ENCODE peak calls at places on chromosomes 7 and 10, in nine cellular contexts. One of them, this sample, is unnamed.

GRCh38 chr10:44752451-44753441 is 158.4 kb upstream of the TMEM72 start:
- DNase-seq in aorta: no peak
- DNase-seq in psoas muscle: no peak
- DNase-seq in GM03348: peak; percentile 61
- DNase-seq in NCI-H2081: peak; percentile 0
- DNase-seq in stimulated activated CD4-positive, alpha-beta T cell treated with anti-CD3 and anti-CD28 coated beads, Interleukin-2, amount 100 ng/mL, for 48 hours: no peak
- DNase-seq in ascending aorta: no peak
- DNase-seq in HL-60: no peak
- DNase-seq in activated T-cell treated with anti-CD3 and anti-CD28 coated beads for 24 hours: no peak
- DNase-seq in this sample: peak; percentile 94

GRCh38 chr7:28685291-28685659 is 272.9 kb downstream of the TRIL start:
- DNase-seq in activated T-cell treated with anti-CD3 and anti-CD28 coated beads for 24 hours: no peak
- DNase-seq in aorta: no peak
- DNase-seq in ascending aorta: peak; percentile 16
- DNase-seq in GM03348: no peak
- DNase-seq in HL-60: peak; percentile 3
- DNase-seq in stimulated activated CD4-positive, alpha-beta T cell treated with anti-CD3 and anti-CD28 coated beads, Interleukin-2, amount 100 ng/mL, for 48 hours: no peak
- DNase-seq in psoas muscle: peak; percentile 24
- DNase-seq in NCI-H2081: no peak
- DNase-seq in this sample: no peak

GRCh38 chr7:77327067-77327931 is 88.8 kb downstream of the GSAP start:
- DNase-seq in NCI-H2081: peak; percentile 55
- DNase-seq in ascending aorta: peak; percentile 43
- DNase-seq in psoas muscle: peak; percentile 35
- DNase-seq in GM03348: peak; percentile 72
- DNase-seq in aorta: no peak
- DNase-seq in stimulated activated CD4-positive, alpha-beta T cell treated with anti-CD3 and anti-CD28 coated beads, Interleukin-2, amount 100 ng/mL, for 48 hours: no peak
- DNase-seq in activated T-cell treated with anti-CD3 and anti-CD28 coated beads for 24 hours: no peak
- DNase-seq in HL-60: peak; percentile 99
- DNase-seq in this sample: peak; percentile 47

GRCh38 chr7:12119638-12120303 is 91.3 kb upstream of the TMEM106B start:
- DNase-seq in ascending aorta: no peak
- DNase-seq in psoas muscle: no peak
- DNase-seq in aorta: no peak
- DNase-seq in NCI-H2081: no peak
- DNase-seq in stimulated activated CD4-positive, alpha-beta T cell treated with anti-CD3 and anti-CD28 coated beads, Interleukin-2, amount 100 ng/mL, for 48 hours: no peak
- DNase-seq in HL-60: no peak
- DNase-seq in GM03348: no peak
- DNase-seq in activated T-cell treated with anti-CD3 and anti-CD28 coated beads for 24 hours: no peak
- DNase-seq in this sample: no peak

GRCh38 chr7:94332571-94332970 is 62.1 kb upstream of the COL1A2 start:
- DNase-seq in NCI-H2081: no peak
- DNase-seq in ascending aorta: no peak
- DNase-seq in HL-60: no peak
- DNase-seq in stimulated activated CD4-positive, alpha-beta T cell treated with anti-CD3 and anti-CD28 coated beads, Interleukin-2, amount 100 ng/mL, for 48 hours: no peak
- DNase-seq in aorta: no peak
- DNase-seq in activated T-cell treated with anti-CD3 and anti-CD28 coated beads for 24 hours: no peak
- DNase-seq in GM03348: no peak
- DNase-seq in psoas muscle: no peak
- DNase-seq in this sample: no peak

GRCh38 chr10:117174439-117175214 is 22.7 kb upstream of the KCNK18 start:
- DNase-seq in aorta: peak; percentile 89
- DNase-seq in NCI-H2081: peak; percentile 81
- DNase-seq in psoas muscle: peak; percentile 58
- DNase-seq in activated T-cell treated with anti-CD3 and anti-CD28 coated beads for 24 hours: peak; percentile 84
- DNase-seq in GM03348: peak; percentile 86
- DNase-seq in HL-60: peak; percentile 84
- DNase-seq in ascending aorta: no peak
- DNase-seq in stimulated activated CD4-positive, alpha-beta T cell treated with anti-CD3 and anti-CD28 coated beads, Interleukin-2, amount 100 ng/mL, for 48 hours: peak; percentile 86
- DNase-seq in this sample: peak; percentile 91

GRCh38 chr10:10396601-10397000 is 621.1 kb upstream of the CELF2 start:
- DNase-seq in GM03348: no peak
- DNase-seq in psoas muscle: no peak
- DNase-seq in aorta: no peak
- DNase-seq in ascending aorta: no peak
- DNase-seq in stimulated activated CD4-positive, alpha-beta T cell treated with anti-CD3 and anti-CD28 coated beads, Interleukin-2, amount 100 ng/mL, for 48 hours: no peak
- DNase-seq in NCI-H2081: no peak
- DNase-seq in HL-60: no peak
- DNase-seq in activated T-cell treated with anti-CD3 and anti-CD28 coated beads for 24 hours: no peak
- DNase-seq in this sample: no peak

GRCh38 chr10:102413053-102413705 is 5.4 kb downstream of the PSD start:
- DNase-seq in psoas muscle: no peak
- DNase-seq in GM03348: no peak
- DNase-seq in HL-60: no peak
- DNase-seq in NCI-H2081: peak; percentile 85
- DNase-seq in activated T-cell treated with anti-CD3 and anti-CD28 coated beads for 24 hours: no peak
- DNase-seq in ascending aorta: no peak
- DNase-seq in aorta: no peak
- DNase-seq in stimulated activated CD4-positive, alpha-beta T cell treated with anti-CD3 and anti-CD28 coated beads, Interleukin-2, amount 100 ng/mL, for 48 hours: no peak
- DNase-seq in this sample: peak; percentile 41

GRCh38 chr7:152709307-152710133 is 33.6 kb upstream of the XRCC2 start:
- DNase-seq in aorta: no peak
- DNase-seq in stimulated activated CD4-positive, alpha-beta T cell treated with anti-CD3 and anti-CD28 coated beads, Interleukin-2, amount 100 ng/mL, for 48 hours: no peak
- DNase-seq in psoas muscle: no peak
- DNase-seq in GM03348: no peak
- DNase-seq in HL-60: no peak
- DNase-seq in NCI-H2081: no peak
- DNase-seq in activated T-cell treated with anti-CD3 and anti-CD28 coated beads for 24 hours: no peak
- DNase-seq in ascending aorta: no peak
- DNase-seq in this sample: peak; percentile 67

This sample was measured in astrocyte of the hippocampus.